ENCODE peak calls at places on chromosomes 3 and 15, in five cellular contexts. V is mammary epithelial cell, G is IMR-90, L is SK-N-SH, Q is OCI-LY7. K is an unnamed sample.

GRCh38 chr3:117790256-117790987 is 1080.8 kb downstream of the TUSC7 start:
- DNase-seq in V (no peak), L (no peak), G (peak; percentile 57), Q (no peak), K (no peak)

GRCh38 chr3:102053375-102053989 is 204.2 kb downstream of the NFKBIZ start:
- DNase-seq in Q (no peak), L (no peak), G (peak; percentile 62), V (peak; percentile 92), K (peak; percentile 87)

GRCh38 chr3:179666436-179667035 is 13.7 kb downstream of the USP13 start:
- DNase-seq in Q (no peak), L (peak; percentile 64), V (no peak), G (no peak), K (no peak)

GRCh38 chr3:181610973-181611265 is 100.8 kb upstream of the SOX2 start:
- DNase-seq in V (no peak), G (no peak), Q (no peak), L (no peak), K (no peak)

GRCh38 chr3:11085078-11085840 is 69.0 kb upstream of the HRH1 start:
- DNase-seq in Q (no peak), G (peak; percentile 51), L (no peak), V (peak; percentile 17), K (no peak)

GRCh38 chr15:48602358-48603122 is 43.0 kb downstream of the FBN1 start:
- DNase-seq in L (no peak), V (no peak), Q (no peak), G (peak; percentile 81), K (no peak)

GRCh38 chr15:69080203-69080957 is 65.9 kb downstream of the NOX5 start:
- DNase-seq in V (peak; percentile 48), Q (no peak), L (peak; percentile 48), G (no peak), K (peak; percentile 58)

GRCh38 chr15:94480289-94480834 is 249.0 kb downstream of the MCTP2 start:
- DNase-seq in V (peak; percentile 8), L (peak; percentile 49), G (no peak), Q (no peak), K (no peak)

GRCh38 chr3:170233532-170233931 is 11.3 kb downstream of the PRKCI start:
- DNase-seq in L (no peak), Q (no peak), V (peak; percentile 68), G (peak; percentile 94), K (peak; percentile 91)

GRCh38 chr3:189117087-189117486 is 54.7 kb upstream of the TPRG1 start:
- DNase-seq in G (no peak), V (no peak), Q (no peak), L (no peak), K (no peak)
- H3K27ac ChIP-seq in G (no peak overlapping the region), V (no peak overlapping the region), Q (no peak overlapping the region), L (no peak overlapping the region), K (no peak overlapping the region)

GRCh38 chr15:39128746-39129145 is 452.1 kb upstream of the THBS1 start:
- DNase-seq in Q (no peak), L (no peak), G (no peak), V (no peak), K (peak; percentile 57)

GRCh38 chr15:39132071-39132470 is 448.8 kb upstream of the THBS1 start:
- DNase-seq in Q (no peak), L (no peak), V (no peak), G (no peak), K (peak; percentile 77)

GRCh38 chr15:39131605-39132004 is 449.3 kb upstream of the THBS1 start:
- DNase-seq in G (peak; percentile 56), L (no peak), V (no peak), Q (no peak), K (no peak)

GRCh38 chr15:39133201-39133600 is 447.7 kb upstream of the THBS1 start:
- DNase-seq in V (peak; percentile 64), Q (no peak), G (peak; percentile 91), L (no peak), K (peak; percentile 90)

DNA sequence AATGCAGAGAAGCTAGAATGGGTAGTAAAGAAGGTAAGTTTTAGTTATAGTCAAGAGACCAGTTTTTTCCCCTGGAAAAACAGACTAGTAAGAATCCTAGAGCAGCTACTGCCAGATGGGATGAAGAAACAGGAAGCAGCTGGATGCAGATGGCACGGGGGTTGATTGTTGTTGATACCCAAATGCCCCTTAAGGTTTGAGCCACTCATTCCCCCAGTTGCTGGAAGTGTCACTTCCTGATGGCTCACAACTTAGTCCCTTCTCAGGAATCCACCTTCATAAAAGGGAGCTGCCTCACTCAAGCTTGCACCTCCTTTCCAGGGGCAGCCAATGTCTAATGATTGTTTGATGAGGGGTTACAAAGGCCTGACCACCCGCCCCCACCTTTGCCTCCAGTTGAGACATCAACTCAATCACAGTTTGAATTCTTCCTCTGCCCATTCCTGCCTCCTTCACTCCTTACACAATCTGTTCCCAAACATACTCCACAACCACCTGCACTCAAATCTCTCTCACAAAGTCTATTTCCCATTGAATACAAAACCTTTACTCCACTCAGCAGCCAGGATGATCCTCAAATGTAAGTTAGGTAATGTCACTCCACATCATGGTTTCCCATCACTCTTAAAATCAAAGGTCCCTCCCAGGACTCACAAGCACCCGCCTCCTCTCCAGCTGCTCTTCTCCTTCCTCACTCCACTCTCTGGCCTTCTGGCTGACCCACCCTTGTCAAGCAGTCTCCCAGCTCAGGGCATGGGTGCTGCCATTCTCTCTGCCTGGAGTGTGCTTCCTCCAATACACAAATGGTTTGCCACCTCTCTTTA is 450.1 kb upstream of the THBS1 start:
- DNase-seq in V (no peak), L (no peak), G (peak; percentile 67), Q (no peak), K (peak; percentile 37)
- H3K4me2 ChIP-seq in V (no peak overlapping the region), L (no peak overlapping the region), G (no peak overlapping the region), Q (no peak overlapping the region), K (peak overlapping the region; percentile 12)

DNA sequence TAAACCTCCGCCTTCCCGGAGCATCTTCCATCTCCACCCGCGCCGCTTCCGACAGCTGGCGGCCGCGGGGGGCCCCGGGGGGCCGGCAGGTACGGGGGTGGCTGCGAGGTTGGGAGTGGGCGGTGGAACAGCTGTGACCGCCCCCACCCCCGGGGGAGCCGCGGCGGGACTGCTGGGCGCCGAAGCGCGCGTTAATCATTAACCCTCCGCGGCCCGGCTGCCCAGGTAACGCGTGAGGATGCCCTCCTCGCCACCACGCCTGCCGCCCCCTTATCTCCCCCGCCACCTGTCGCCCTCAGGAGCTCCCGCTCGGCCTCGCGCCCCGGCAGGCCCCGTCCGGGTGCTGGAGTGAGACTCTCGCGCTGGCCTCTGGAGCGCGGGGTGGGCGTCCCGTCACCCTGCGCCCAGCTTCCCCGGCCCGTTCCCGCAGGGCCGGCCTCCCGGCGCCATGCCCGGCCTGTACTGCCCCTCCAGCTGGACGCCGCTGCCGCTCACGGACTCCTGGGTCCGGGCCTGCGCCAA is 757 bp downstream of the VWA5B2 start:
- DNase-seq in G (no peak), Q (no peak), V (no peak), L (peak; percentile 76), K (no peak)
- H3K27ac ChIP-seq in G (no peak overlapping the region), Q (no peak overlapping the region), V (no peak overlapping the region), L (no peak overlapping the region), K (no peak overlapping the region)

GRCh38 chr15:99918072-99918471 is 184.8 kb upstream of the LYSMD4 start:
- DNase-seq in Q (no peak), L (no peak), G (no peak), V (no peak), K (no peak)

GRCh38 chr15:99911824-99912223 is 178.6 kb upstream of the LYSMD4 start:
- DNase-seq in Q (no peak), G (no peak), L (no peak), V (no peak), K (no peak)

GRCh38 chr15:99916668-99917223 is 183.5 kb upstream of the LYSMD4 start:
- DNase-seq in Q (no peak), L (no peak), V (no peak), G (no peak), K (no peak)

GRCh38 chr15:99921086-99921485 is 187.8 kb upstream of the LYSMD4 start:
- DNase-seq in V (no peak), G (no peak), L (no peak), Q (no peak), K (no peak)

DNA sequence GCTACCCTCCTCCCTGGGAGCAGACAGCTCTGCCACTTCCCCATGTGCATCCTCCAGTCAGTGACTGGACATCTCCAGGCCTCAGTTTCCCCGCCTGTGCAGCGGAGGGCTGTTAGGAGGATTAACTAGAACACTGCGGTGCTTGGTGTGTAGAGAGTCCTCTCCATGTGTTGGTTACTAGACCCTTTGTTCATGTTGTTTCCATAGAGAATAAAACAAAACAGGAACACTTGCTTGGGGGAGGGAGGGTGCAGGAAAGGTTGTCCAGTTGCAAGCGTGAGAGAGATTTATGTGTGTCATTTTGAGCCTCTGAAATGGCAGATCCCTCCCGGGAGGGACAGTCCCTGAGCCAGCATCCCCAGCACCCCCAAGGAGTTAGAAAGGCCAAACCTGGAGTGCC is 184.0 kb upstream of the LYSMD4 start:
- DNase-seq in G (no peak), V (no peak), Q (no peak), L (no peak), K (no peak)
- H3K4me2 ChIP-seq in G (no peak overlapping the region), V (no peak overlapping the region), Q (no peak overlapping the region), L (no peak overlapping the region), K (no peak overlapping the region)

K was measured in PC-9.